ENCODE peak calls at places on chromosomes 7 and 10, in eight cellular contexts. One of them, this sample, is unnamed.

GRCh38 chr10:36559412-36559811 is 566.0 kb upstream of the ANKRD30A start:
- DNase-seq in HCT116: no peak
- DNase-seq in hepatocyte: no peak
- DNase-seq in mammary epithelial cell: no peak
- DNase-seq in H1: no peak
- DNase-seq in GM23338: no peak
- DNase-seq in endothelial cell of umbilical vein: no peak
- DNase-seq in keratinocyte: no peak
- DNase-seq in this sample: no peak

GRCh38 chr10:125148021-125148439 is 12.3 kb downstream of the CTBP2 start:
- DNase-seq in endothelial cell of umbilical vein: no peak
- DNase-seq in H1: no peak
- DNase-seq in HCT116: no peak
- DNase-seq in GM23338: no peak
- DNase-seq in hepatocyte: peak
- DNase-seq in keratinocyte: no peak
- DNase-seq in mammary epithelial cell: no peak
- DNase-seq in this sample: no peak

GRCh38 chr7:84455788-84456187 is 261.2 kb upstream of the SEMA3A start:
- DNase-seq in keratinocyte: no peak
- DNase-seq in HCT116: no peak
- DNase-seq in mammary epithelial cell: peak
- DNase-seq in GM23338: no peak
- DNase-seq in H1: no peak
- DNase-seq in endothelial cell of umbilical vein: peak
- DNase-seq in hepatocyte: no peak
- DNase-seq in this sample: peak

GRCh38 chr7:66869660-66870450 is 51.2 kb upstream of the TMEM248 start:
- DNase-seq in endothelial cell of umbilical vein: no peak
- DNase-seq in hepatocyte: no peak
- DNase-seq in keratinocyte: no peak
- DNase-seq in HCT116: no peak
- DNase-seq in GM23338: no peak
- DNase-seq in H1: no peak
- DNase-seq in mammary epithelial cell: no peak
- DNase-seq in this sample: no peak

GRCh38 chr10:12186324-12186723 is 9.4 kb downstream of the NUDT5 start:
- DNase-seq in endothelial cell of umbilical vein: peak
- DNase-seq in mammary epithelial cell: no peak
- DNase-seq in GM23338: no peak
- DNase-seq in HCT116: no peak
- DNase-seq in keratinocyte: no peak
- DNase-seq in hepatocyte: no peak
- DNase-seq in H1: no peak
- DNase-seq in this sample: peak

GRCh38 chr7:134513169-134513752 is 14.1 kb upstream of the AKR1B10 start:
- DNase-seq in hepatocyte: peak
- DNase-seq in HCT116: no peak
- DNase-seq in GM23338: peak
- DNase-seq in keratinocyte: no peak
- DNase-seq in mammary epithelial cell: peak
- DNase-seq in H1: peak
- DNase-seq in endothelial cell of umbilical vein: peak
- DNase-seq in this sample: peak

GRCh38 chr10:117899181-117899683 is 147.5 kb downstream of the RAB11FIP2 start:
- DNase-seq in keratinocyte: no peak
- DNase-seq in GM23338: no peak
- DNase-seq in HCT116: no peak
- DNase-seq in hepatocyte: no peak
- DNase-seq in H1: no peak
- DNase-seq in mammary epithelial cell: peak
- DNase-seq in endothelial cell of umbilical vein: no peak
- DNase-seq in this sample: peak

GRCh38 chr10:125123363-125124113 is 36.8 kb downstream of the CTBP2 start:
- DNase-seq in keratinocyte: peak
- DNase-seq in HCT116: peak
- DNase-seq in endothelial cell of umbilical vein: peak
- DNase-seq in H1: no peak
- DNase-seq in GM23338: no peak
- DNase-seq in hepatocyte: no peak
- DNase-seq in mammary epithelial cell: peak
- DNase-seq in this sample: peak

GRCh38 chr10:93445978-93446720 is 36.0 kb downstream of the MYOF start:
- DNase-seq in endothelial cell of umbilical vein: peak
- DNase-seq in keratinocyte: no peak
- DNase-seq in HCT116: no peak
- DNase-seq in hepatocyte: no peak
- DNase-seq in GM23338: peak
- DNase-seq in mammary epithelial cell: peak
- DNase-seq in H1: no peak
- DNase-seq in this sample: no peak

GRCh38 chr7:155291045-155291530 is 6.6 kb upstream of the INSIG1 start:
- DNase-seq in endothelial cell of umbilical vein: peak
- DNase-seq in mammary epithelial cell: peak
- DNase-seq in GM23338: no peak
- DNase-seq in H1: no peak
- DNase-seq in HCT116: peak
- DNase-seq in hepatocyte: peak
- DNase-seq in keratinocyte: no peak
- DNase-seq in this sample: peak

GRCh38 chr10:36489928-36490279 is 635.5 kb upstream of the ANKRD30A start:
- DNase-seq in HCT116: no peak
- DNase-seq in keratinocyte: no peak
- DNase-seq in hepatocyte: no peak
- DNase-seq in endothelial cell of umbilical vein: no peak
- DNase-seq in GM23338: no peak
- DNase-seq in mammary epithelial cell: peak
- DNase-seq in H1: no peak
- DNase-seq in this sample: peak

GRCh38 chr10:102963237-102963886 is 45.3 kb downstream of the CNNM2 start:
- DNase-seq in GM23338: no peak
- DNase-seq in keratinocyte: no peak
- DNase-seq in endothelial cell of umbilical vein: peak
- DNase-seq in hepatocyte: no peak
- DNase-seq in mammary epithelial cell: no peak
- DNase-seq in H1: no peak
- DNase-seq in HCT116: no peak
- DNase-seq in this sample: peak

GRCh38 chr10:22252801-22253577 is 35.2 kb upstream of the EBLN1 start:
- DNase-seq in HCT116: no peak
- DNase-seq in mammary epithelial cell: no peak
- DNase-seq in hepatocyte: peak
- DNase-seq in keratinocyte: no peak
- DNase-seq in GM23338: peak
- DNase-seq in endothelial cell of umbilical vein: peak
- DNase-seq in H1: no peak
- DNase-seq in this sample: no peak

GRCh38 chr7:157397751-157398691 is 61.2 kb downstream of the DNAJB6 start:
- DNase-seq in hepatocyte: peak
- DNase-seq in mammary epithelial cell: peak
- DNase-seq in keratinocyte: no peak
- DNase-seq in HCT116: no peak
- DNase-seq in GM23338: peak
- DNase-seq in H1: no peak
- DNase-seq in endothelial cell of umbilical vein: peak
- DNase-seq in this sample: peak

GRCh38 chr10:570631-571565 is 118.6 kb downstream of the DIP2C start:
- DNase-seq in keratinocyte: no peak
- DNase-seq in H1: no peak
- DNase-seq in mammary epithelial cell: no peak
- DNase-seq in endothelial cell of umbilical vein: no peak
- DNase-seq in HCT116: no peak
- DNase-seq in hepatocyte: no peak
- DNase-seq in GM23338: no peak
- DNase-seq in this sample: no peak

GRCh38 chr7:155878674-155879073 is 66.4 kb upstream of the SHH start:
- DNase-seq in HCT116: no peak
- DNase-seq in GM23338: no peak
- DNase-seq in mammary epithelial cell: no peak
- DNase-seq in H1: no peak
- DNase-seq in endothelial cell of umbilical vein: no peak
- DNase-seq in keratinocyte: no peak
- DNase-seq in hepatocyte: no peak
- DNase-seq in this sample: no peak

GRCh38 chr7:132541656-132542055 is 34.6 kb downstream of the PLXNA4 start:
- DNase-seq in H1: no peak
- DNase-seq in keratinocyte: no peak
- DNase-seq in mammary epithelial cell: no peak
- DNase-seq in GM23338: peak
- DNase-seq in endothelial cell of umbilical vein: no peak
- DNase-seq in hepatocyte: no peak
- DNase-seq in HCT116: no peak
- DNase-seq in this sample: no peak

GRCh38 chr10:102665904-102666509 is 21.7 kb downstream of the TRIM8 start:
- DNase-seq in GM23338: no peak
- DNase-seq in keratinocyte: no peak
- DNase-seq in hepatocyte: no peak
- DNase-seq in HCT116: no peak
- DNase-seq in endothelial cell of umbilical vein: no peak
- DNase-seq in H1: no peak
- DNase-seq in mammary epithelial cell: no peak
- DNase-seq in this sample: no peak

GRCh38 chr10:248307-248706 is 113.1 kb downstream of the ZMYND11 start:
- DNase-seq in GM23338: no peak
- DNase-seq in H1: no peak
- DNase-seq in HCT116: no peak
- DNase-seq in keratinocyte: no peak
- DNase-seq in mammary epithelial cell: no peak
- DNase-seq in hepatocyte: no peak
- DNase-seq in endothelial cell of umbilical vein: no peak
- DNase-seq in this sample: no peak

GRCh38 chr7:5766321-5766761 is 15.1 kb downstream of the RNF216 start:
- DNase-seq in endothelial cell of umbilical vein: peak
- DNase-seq in keratinocyte: no peak
- DNase-seq in HCT116: no peak
- DNase-seq in H1: no peak
- DNase-seq in hepatocyte: no peak
- DNase-seq in GM23338: no peak
- DNase-seq in mammary epithelial cell: no peak
- DNase-seq in this sample: peak

GRCh38 chr10:28211759-28212158 is 91.1 kb downstream of the MPP7 start:
- DNase-seq in mammary epithelial cell: no peak
- DNase-seq in hepatocyte: no peak
- DNase-seq in endothelial cell of umbilical vein: no peak
- DNase-seq in GM23338: peak
- DNase-seq in H1: no peak
- DNase-seq in HCT116: no peak
- DNase-seq in keratinocyte: no peak
- DNase-seq in this sample: no peak

GRCh38 chr10:24415455-24416169 is 206.7 kb downstream of the KIAA1217 start:
- DNase-seq in GM23338: no peak
- DNase-seq in keratinocyte: no peak
- DNase-seq in mammary epithelial cell: peak
- DNase-seq in H1: no peak
- DNase-seq in hepatocyte: peak
- DNase-seq in endothelial cell of umbilical vein: no peak
- DNase-seq in HCT116: no peak
- DNase-seq in this sample: peak

GRCh38 chr10:113735913-113736312 is 15.6 kb upstream of the PLEKHS1 start:
- DNase-seq in keratinocyte: no peak
- DNase-seq in H1: no peak
- DNase-seq in mammary epithelial cell: no peak
- DNase-seq in hepatocyte: peak
- DNase-seq in HCT116: no peak
- DNase-seq in GM23338: peak
- DNase-seq in endothelial cell of umbilical vein: no peak
- DNase-seq in this sample: no peak

GRCh38 chr7:109868215-109868614 is 1222.7 kb upstream of the LRRN3 start:
- DNase-seq in GM23338: no peak
- DNase-seq in hepatocyte: no peak
- DNase-seq in endothelial cell of umbilical vein: no peak
- DNase-seq in keratinocyte: no peak
- DNase-seq in mammary epithelial cell: no peak
- DNase-seq in HCT116: no peak
- DNase-seq in H1: no peak
- DNase-seq in this sample: no peak
- TF ChIP-seq CTCF in GM23338: peak
- TF ChIP-seq CTCF in hepatocyte: peak
- TF ChIP-seq CTCF in endothelial cell of umbilical vein: no peak
- TF ChIP-seq CTCF in keratinocyte: no peak
- TF ChIP-seq CTCF in mammary epithelial cell: no peak
- TF ChIP-seq CTCF in HCT116: no peak
- TF ChIP-seq CTCF in H1: no peak
- TF ChIP-seq CTCF in this sample: no peak

GRCh38 chr10:17669185-17669872 is 25.4 kb downstream of the STAM start:
- DNase-seq in H1: no peak
- DNase-seq in mammary epithelial cell: no peak
- DNase-seq in GM23338: no peak
- DNase-seq in keratinocyte: no peak
- DNase-seq in hepatocyte: no peak
- DNase-seq in HCT116: no peak
- DNase-seq in endothelial cell of umbilical vein: no peak
- DNase-seq in this sample: no peak

GRCh38 chr10:17675638-17676037 is 31.7 kb downstream of the STAM start:
- DNase-seq in H1: no peak
- DNase-seq in GM23338: no peak
- DNase-seq in endothelial cell of umbilical vein: no peak
- DNase-seq in mammary epithelial cell: no peak
- DNase-seq in HCT116: no peak
- DNase-seq in hepatocyte: no peak
- DNase-seq in keratinocyte: no peak
- DNase-seq in this sample: no peak

GRCh38 chr10:17671307-17671706 is 27.4 kb downstream of the STAM start:
- DNase-seq in endothelial cell of umbilical vein: no peak
- DNase-seq in mammary epithelial cell: peak
- DNase-seq in HCT116: no peak
- DNase-seq in H1: no peak
- DNase-seq in hepatocyte: no peak
- DNase-seq in keratinocyte: no peak
- DNase-seq in GM23338: peak
- DNase-seq in this sample: peak

GRCh38 chr10:17676919-17677318 is 33.0 kb downstream of the STAM start:
- DNase-seq in mammary epithelial cell: no peak
- DNase-seq in hepatocyte: no peak
- DNase-seq in endothelial cell of umbilical vein: no peak
- DNase-seq in H1: no peak
- DNase-seq in keratinocyte: no peak
- DNase-seq in GM23338: no peak
- DNase-seq in HCT116: no peak
- DNase-seq in this sample: no peak

GRCh38 chr10:17673517-17674051 is 29.6 kb downstream of the STAM start:
- DNase-seq in mammary epithelial cell: peak
- DNase-seq in hepatocyte: peak
- DNase-seq in GM23338: peak
- DNase-seq in HCT116: peak
- DNase-seq in H1: no peak
- DNase-seq in keratinocyte: peak
- DNase-seq in endothelial cell of umbilical vein: no peak
- DNase-seq in this sample: peak
- H3K27ac ChIP-seq in mammary epithelial cell: peak
- H3K27ac ChIP-seq in hepatocyte: peak
- H3K27ac ChIP-seq in GM23338: peak
- H3K27ac ChIP-seq in HCT116: peak
- H3K27ac ChIP-seq in H1: no peak
- H3K27ac ChIP-seq in keratinocyte: peak
- H3K27ac ChIP-seq in endothelial cell of umbilical vein: no peak
- H3K27ac ChIP-seq in this sample: peak

GRCh38 chr10:29326299-29326698 is 37.4 kb downstream of the LYZL1 start:
- DNase-seq in H1: no peak
- DNase-seq in HCT116: no peak
- DNase-seq in keratinocyte: no peak
- DNase-seq in hepatocyte: no peak
- DNase-seq in endothelial cell of umbilical vein: no peak
- DNase-seq in GM23338: no peak
- DNase-seq in mammary epithelial cell: no peak
- DNase-seq in this sample: no peak
- TF ChIP-seq EZH2 in H1: no peak
- TF ChIP-seq EZH2 in HCT116: no peak
- TF ChIP-seq EZH2 in keratinocyte: no peak
- TF ChIP-seq EZH2 in hepatocyte: no peak
- TF ChIP-seq EZH2 in endothelial cell of umbilical vein: no peak
- TF ChIP-seq EZH2 in GM23338: no peak
- TF ChIP-seq EZH2 in mammary epithelial cell: no peak
- TF ChIP-seq EZH2 in this sample: no peak

GRCh38 chr10:45553155-45553554 is 119.4 kb downstream of the ZFAND4 start:
- DNase-seq in HCT116: no peak
- DNase-seq in hepatocyte: no peak
- DNase-seq in H1: no peak
- DNase-seq in mammary epithelial cell: no peak
- DNase-seq in keratinocyte: no peak
- DNase-seq in GM23338: no peak
- DNase-seq in endothelial cell of umbilical vein: no peak
- DNase-seq in this sample: no peak
- TF ChIP-seq CTCF in HCT116: no peak
- TF ChIP-seq CTCF in hepatocyte: no peak
- TF ChIP-seq CTCF in H1: no peak
- TF ChIP-seq CTCF in mammary epithelial cell: no peak
- TF ChIP-seq CTCF in keratinocyte: no peak
- TF ChIP-seq CTCF in GM23338: no peak
- TF ChIP-seq CTCF in endothelial cell of umbilical vein: no peak
- TF ChIP-seq CTCF in this sample: no peak